ENCODE peak calls at places on chromosomes 3 and 15, in eight cellular contexts. N, I, L, X, V, T, E and G are unnamed samples.

GRCh38 chr3:137385922-137386321 is 378.2 kb upstream of the SOX14 start:
- DNase-seq in N (no peak), I (no peak), L (no peak), X (no peak), V (no peak), T (no peak), E (no peak), G (no peak)

GRCh38 chr3:107452436-107452835 is 70.3 kb upstream of the BBX start:
- DNase-seq in N (no peak), I (no peak), L (no peak), X (peak), V (no peak), T (no peak), E (no peak), G (no peak)

GRCh38 chr3:101890716-101891115 is 41.4 kb downstream of the NFKBIZ start:
- DNase-seq in N (no peak), I (no peak), L (no peak), X (peak), V (no peak), T (no peak), E (no peak), G (no peak)

GRCh38 chr15:98946301-98947255 is 61.0 kb downstream of the PGPEP1L start:
- DNase-seq in N (no peak), I (no peak), L (no peak), X (no peak), V (no peak), T (no peak), E (no peak), G (no peak)

GRCh38 chr3:143035466-143036214 is 34.3 kb downstream of the U2SURP start:
- DNase-seq in N (no peak), I (no peak), L (no peak), X (no peak), V (no peak), T (no peak), E (no peak), G (peak)

GRCh38 chr3:61725851-61726333 is 164.5 kb downstream of the PTPRG start:
- DNase-seq in N (no peak), I (no peak), L (no peak), X (peak), V (no peak), T (no peak), E (no peak), G (no peak)

GRCh38 chr15:100928632-100929280 is 9.6 kb downstream of the LRRK1 start:
- DNase-seq in N (no peak), I (no peak), L (no peak), X (peak), V (no peak), T (peak), E (no peak), G (no peak)

GRCh38 chr3:156492801-156493261 is 62.1 kb downstream of the SSR3 start:
- DNase-seq in N (no peak), I (no peak), L (no peak), X (no peak), V (no peak), T (no peak), E (no peak), G (no peak)

GRCh38 chr3:127632035-127632434 is 3.0 kb downstream of the PODXL2 start:
- DNase-seq in N (no peak), I (no peak), L (no peak), X (no peak), V (no peak), T (no peak), E (no peak), G (no peak)

GRCh38 chr15:93034512-93034911 is 54.5 kb downstream of the RGMA start:
- DNase-seq in N (no peak), I (no peak), L (no peak), X (no peak), V (no peak), T (no peak), E (no peak), G (no peak)

GRCh38 chr3:65268411-65268810 is 580.6 kb upstream of the ADAMTS9 start:
- DNase-seq in N (no peak), I (no peak), L (no peak), X (no peak), V (no peak), T (no peak), E (no peak), G (no peak)

GRCh38 chr15:77630956-77631789 is 1.5 kb downstream of the LINGO1 start:
- DNase-seq in N (no peak), I (no peak), L (peak), X (no peak), V (no peak), T (no peak), E (peak), G (no peak)

GRCh38 chr3:55615694-55616310 is 128.7 kb upstream of the WNT5A start:
- DNase-seq in N (no peak), I (no peak), L (no peak), X (no peak), V (no peak), T (no peak), E (no peak), G (no peak)

GRCh38 chr15:55256281-55257013 is 33.2 kb downstream of the RAB27A start:
- DNase-seq in N (no peak), I (no peak), L (no peak), X (peak), V (no peak), T (no peak), E (no peak), G (no peak)

GRCh38 chr3:189355481-189356201 is 183.9 kb downstream of the TPRG1 start:
- DNase-seq in N (peak), I (no peak), L (no peak), X (peak), V (peak), T (no peak), E (no peak), G (no peak)

GRCh38 chr3:79497447-79498111 is 270.2 kb downstream of the ROBO1 start:
- DNase-seq in N (no peak), I (no peak), L (peak), X (no peak), V (no peak), T (peak), E (no peak), G (peak)

GRCh38 chr3:58880182-58880581 is 169.6 kb downstream of the CFAP20DC start:
- DNase-seq in N (no peak), I (no peak), L (no peak), X (peak), V (no peak), T (no peak), E (no peak), G (no peak)

GRCh38 chr15:82942691-82943090 is 9.8 kb downstream of the HOMER2 start:
- DNase-seq in N (no peak), I (no peak), L (no peak), X (peak), V (no peak), T (no peak), E (no peak), G (no peak)

GRCh38 chr15:65085990-65086679 is 9.6 kb downstream of the KBTBD13 start:
- DNase-seq in N (no peak), I (no peak), L (no peak), X (peak), V (no peak), T (peak), E (no peak), G (no peak)

GRCh38 chr15:70526221-70526973 is 237.0 kb downstream of the UACA start:
- DNase-seq in N (no peak), I (peak), L (peak), X (peak), V (no peak), T (peak), E (no peak), G (peak)

GRCh38 chr3:18847583-18848197 is 300.6 kb upstream of the KCNH8 start:
- DNase-seq in N (no peak), I (no peak), L (peak), X (no peak), V (no peak), T (peak), E (no peak), G (peak)

GRCh38 chr3:157868168-157868567 is 238.1 kb downstream of the SHOX2 start:
- DNase-seq in N (no peak), I (no peak), L (no peak), X (no peak), V (no peak), T (no peak), E (no peak), G (no peak)